ENCODE peak calls at places on chromosome 16, in five cellular contexts. One of them, this sample, is unnamed.
A peak's percentile ranks its signal among the peaks of the same experiment; 100 is the strongest.

GRCh38 chr16:88194397-88195020 is 188.2 kb upstream of the ZNF469 start:
- DNase-seq in H1: no peak
- DNase-seq in K562: no peak
- DNase-seq in HepG2: peak; percentile 19
- DNase-seq in GM12878: no peak
- DNase-seq in this sample: no peak

GRCh38 chr16:67068212-67068753 is 39.3 kb downstream of the CBFB start:
- DNase-seq in H1: no peak
- DNase-seq in K562: no peak
- DNase-seq in HepG2: peak; percentile 11
- DNase-seq in GM12878: no peak
- DNase-seq in this sample: no peak

GRCh38 chr16:2752850-2753522 is 548 bp downstream of the SRRM2 start:
- DNase-seq in H1: no peak
- DNase-seq in K562: peak; percentile 91
- DNase-seq in HepG2: peak; percentile 56
- DNase-seq in GM12878: no peak
- DNase-seq in this sample: peak; percentile 58

GRCh38 chr16:2720719-2721633 is 952 bp upstream of the PRSS27 start:
- DNase-seq in H1: peak; percentile 90
- DNase-seq in K562: peak; percentile 96
- DNase-seq in HepG2: peak; percentile 78
- DNase-seq in GM12878: peak; percentile 36
- DNase-seq in this sample: peak; percentile 62

GRCh38 chr16:85473909-85474640 is 139.0 kb upstream of the GSE1 start:
- DNase-seq in H1: peak; percentile 57
- DNase-seq in K562: peak; percentile 37
- DNase-seq in HepG2: no peak
- DNase-seq in GM12878: no peak
- DNase-seq in this sample: no peak

GRCh38 chr16:4416200-4417032 is at the start of gene CORO7:
- DNase-seq in H1: peak; percentile 97
- DNase-seq in K562: peak; percentile 98
- DNase-seq in HepG2: peak; percentile 80
- DNase-seq in GM12878: peak; percentile 76
- DNase-seq in this sample: peak; percentile 69

GRCh38 chr16:50024684-50025543 is at the start of gene CNEP1R1:
- DNase-seq in H1: peak; percentile 94
- DNase-seq in K562: peak; percentile 99
- DNase-seq in HepG2: peak; percentile 97
- DNase-seq in GM12878: peak; percentile 93
- DNase-seq in this sample: peak; percentile 96

GRCh38 chr16:14098081-14098480 is 27.0 kb downstream of the MRTFB start:
- DNase-seq in H1: no peak
- DNase-seq in K562: no peak
- DNase-seq in HepG2: no peak
- DNase-seq in GM12878: no peak
- DNase-seq in this sample: no peak

GRCh38 chr16:46648656-46649055 is 27.5 kb upstream of the SHCBP1 start:
- DNase-seq in H1: no peak
- DNase-seq in K562: no peak
- DNase-seq in HepG2: no peak
- DNase-seq in GM12878: no peak
- DNase-seq in this sample: no peak

GRCh38 chr16:68884867-68885266 is 41.5 kb downstream of the TANGO6 start:
- DNase-seq in H1: no peak
- DNase-seq in K562: no peak
- DNase-seq in HepG2: no peak
- DNase-seq in GM12878: no peak
- DNase-seq in this sample: no peak

GRCh38 chr16:67311607-67312449 is 14.7 kb downstream of the KCTD19 start:
- DNase-seq in H1: no peak
- DNase-seq in K562: peak; percentile 17
- DNase-seq in HepG2: peak; percentile 28
- DNase-seq in GM12878: peak; percentile 93
- DNase-seq in this sample: peak; percentile 70

GRCh38 chr16:89045181-89045815 is 48.4 kb upstream of the ACSF3 start:
- DNase-seq in H1: no peak
- DNase-seq in K562: no peak
- DNase-seq in HepG2: no peak
- DNase-seq in GM12878: no peak
- DNase-seq in this sample: no peak

GRCh38 chr16:64964126-64964540 is 157.7 kb downstream of the CDH11 start:
- DNase-seq in H1: no peak
- DNase-seq in K562: no peak
- DNase-seq in HepG2: no peak
- DNase-seq in GM12878: no peak
- DNase-seq in this sample: no peak

GRCh38 chr16:1708768-1709180 is 2.8 kb downstream of the MAPK8IP3 start:
- DNase-seq in H1: no peak
- DNase-seq in K562: peak; percentile 50
- DNase-seq in HepG2: no peak
- DNase-seq in GM12878: no peak
- DNase-seq in this sample: no peak

GRCh38 chr16:81266680-81267095 is 28.2 kb downstream of the BCO1 start:
- DNase-seq in H1: no peak
- DNase-seq in K562: no peak
- DNase-seq in HepG2: no peak
- DNase-seq in GM12878: no peak
- DNase-seq in this sample: no peak

GRCh38 chr16:70398177-70398743 is 40.6 kb downstream of the ST3GAL2 start:
- DNase-seq in H1: no peak
- DNase-seq in K562: no peak
- DNase-seq in HepG2: no peak
- DNase-seq in GM12878: no peak
- DNase-seq in this sample: no peak

GRCh38 chr16:35198223-35199199 is 1739.1 kb downstream of the TP53TG3F start:
- DNase-seq in H1: no peak
- DNase-seq in K562: no peak
- DNase-seq in HepG2: no peak
- DNase-seq in GM12878: no peak
- DNase-seq in this sample: no peak

GRCh38 chr16:60107467-60107866 is 1373.4 kb upstream of the GOT2 start:
- DNase-seq in H1: no peak
- DNase-seq in K562: no peak
- DNase-seq in HepG2: no peak
- DNase-seq in GM12878: no peak
- DNase-seq in this sample: no peak

GRCh38 chr16:57278494-57278893 is 6.0 kb downstream of the PLLP start:
- DNase-seq in H1: no peak
- DNase-seq in K562: no peak
- DNase-seq in HepG2: no peak
- DNase-seq in GM12878: no peak
- DNase-seq in this sample: no peak

GRCh38 chr16:19672378-19672777 is 45.6 kb downstream of the KNOP1 start:
- DNase-seq in H1: no peak
- DNase-seq in K562: no peak
- DNase-seq in HepG2: no peak
- DNase-seq in GM12878: no peak
- DNase-seq in this sample: no peak

GRCh38 chr16:75000481-75001081 is 1.8 kb downstream of the ZNRF1 start:
- DNase-seq in H1: no peak
- DNase-seq in K562: no peak
- DNase-seq in HepG2: no peak
- DNase-seq in GM12878: no peak
- DNase-seq in this sample: no peak

GRCh38 chr16:65202461-65202860 is 80.6 kb upstream of the CDH11 start:
- DNase-seq in H1: no peak
- DNase-seq in K562: no peak
- DNase-seq in HepG2: no peak
- DNase-seq in GM12878: no peak
- DNase-seq in this sample: no peak

GRCh38 chr16:89507834-89508590 is at the start of gene SPG7:
- DNase-seq in H1: peak; percentile 95
- DNase-seq in K562: peak; percentile 95
- DNase-seq in HepG2: peak; percentile 75
- DNase-seq in GM12878: peak; percentile 51
- DNase-seq in this sample: peak; percentile 66

GRCh38 chr16:53968454-53968853 is 264.5 kb downstream of the FTO start:
- DNase-seq in H1: no peak
- DNase-seq in K562: no peak
- DNase-seq in HepG2: no peak
- DNase-seq in GM12878: no peak
- DNase-seq in this sample: no peak
- TF ChIP-seq ZNF274 in H1: no peak
- TF ChIP-seq ZNF274 in K562: no peak
- TF ChIP-seq ZNF274 in HepG2: no peak
- TF ChIP-seq ZNF274 in GM12878: no peak
- TF ChIP-seq ZNF274 in this sample: no peak

DNA sequence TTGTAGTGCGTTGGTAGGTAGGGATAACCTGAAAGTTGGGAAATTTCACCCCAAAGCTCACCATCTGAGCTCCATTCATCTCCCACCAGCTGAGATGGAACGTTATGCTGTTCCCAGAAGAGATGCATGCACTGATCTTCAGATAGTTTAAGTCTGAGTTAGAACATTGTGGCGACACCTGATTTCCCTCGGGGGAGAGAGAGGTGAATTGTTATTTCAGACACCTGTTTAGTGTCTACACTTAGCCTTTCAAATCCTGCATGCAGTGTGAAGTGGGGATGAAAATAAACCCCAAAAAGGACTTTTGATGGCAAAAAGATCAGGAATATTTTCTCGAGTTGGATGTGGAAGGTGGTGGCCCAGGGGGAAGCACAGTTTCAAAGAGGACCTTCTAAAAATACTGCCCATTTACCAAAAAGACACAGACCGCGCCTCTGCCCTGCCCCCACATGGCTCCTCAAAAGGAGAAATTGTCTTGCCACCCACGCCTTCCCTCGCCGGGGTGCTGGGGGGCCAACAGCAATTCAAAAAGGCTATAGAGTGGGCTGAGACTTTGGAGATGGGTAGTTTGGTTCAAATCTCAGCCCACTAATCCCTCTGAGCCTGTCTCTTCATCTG is 11.4 kb downstream of the CIITA start:
- DNase-seq in H1: no peak
- DNase-seq in K562: no peak
- DNase-seq in HepG2: no peak
- DNase-seq in GM12878: no peak
- DNase-seq in this sample: no peak
- H3K4me2 ChIP-seq in H1: no peak overlapping the region
- H3K4me2 ChIP-seq in K562: no peak overlapping the region
- H3K4me2 ChIP-seq in HepG2: no peak overlapping the region
- H3K4me2 ChIP-seq in GM12878: peak overlapping the region; percentile 84
- H3K4me2 ChIP-seq in this sample: no peak overlapping the region

DNA sequence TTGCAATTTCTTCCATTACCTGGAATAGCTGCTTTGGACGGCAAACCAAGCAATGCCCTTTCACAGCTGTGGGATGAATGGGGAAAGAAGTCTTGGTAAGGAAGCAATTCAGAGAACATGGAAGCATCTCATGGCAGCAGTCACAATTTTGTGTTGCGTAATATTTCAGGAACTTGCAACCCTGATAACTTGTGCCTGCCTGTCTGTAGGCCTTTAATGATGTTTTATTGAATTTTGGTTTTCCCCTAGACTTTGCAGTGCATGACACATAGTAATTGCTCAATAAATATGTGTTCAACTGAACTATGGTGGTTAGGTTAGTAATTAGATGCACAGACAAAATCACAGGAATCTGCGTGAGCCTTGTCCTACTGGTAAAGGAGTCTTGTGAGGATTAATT is 439.5 kb downstream of the WWOX start:
- DNase-seq in H1: no peak
- DNase-seq in K562: no peak
- DNase-seq in HepG2: no peak
- DNase-seq in GM12878: no peak
- DNase-seq in this sample: no peak
- TF ChIP-seq ZNF274 in H1: no peak
- TF ChIP-seq ZNF274 in K562: no peak
- TF ChIP-seq ZNF274 in HepG2: no peak
- TF ChIP-seq ZNF274 in GM12878: no peak
- TF ChIP-seq ZNF274 in this sample: no peak

DNA sequence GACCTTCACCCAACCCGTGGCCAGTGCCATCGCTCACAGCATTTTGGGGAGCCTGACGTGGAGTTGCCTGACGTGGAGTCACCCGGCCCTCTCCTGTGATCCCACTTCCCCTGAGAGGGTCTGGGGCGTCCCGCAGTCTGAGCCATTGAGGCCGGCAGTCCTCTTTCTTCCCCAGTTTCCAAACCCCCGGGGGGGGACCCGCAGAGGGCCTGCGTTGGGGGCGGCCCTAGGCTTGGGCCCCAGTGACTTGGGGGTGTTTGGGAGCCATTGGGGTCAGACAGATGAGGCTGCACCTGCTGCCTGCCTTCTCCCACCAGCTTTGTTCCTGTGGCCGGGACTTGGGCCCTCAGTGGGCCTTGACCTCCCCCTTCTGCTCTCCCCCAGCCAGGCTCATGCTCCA is 1.7 kb downstream of the RHOT2 start:
- DNase-seq in H1: no peak
- DNase-seq in K562: no peak
- DNase-seq in HepG2: no peak
- DNase-seq in GM12878: no peak
- DNase-seq in this sample: no peak
- H3K4me2 ChIP-seq in H1: peak overlapping the region; percentile 46
- H3K4me2 ChIP-seq in K562: peak overlapping the region; percentile 80
- H3K4me2 ChIP-seq in HepG2: peak overlapping the region; percentile 92
- H3K4me2 ChIP-seq in GM12878: no peak overlapping the region
- H3K4me2 ChIP-seq in this sample: peak overlapping the region; percentile 74

GRCh38 chr16:22681881-22682291 is 132.1 kb upstream of the HS3ST2 start:
- DNase-seq in H1: no peak
- DNase-seq in K562: no peak
- DNase-seq in HepG2: no peak
- DNase-seq in GM12878: no peak
- DNase-seq in this sample: no peak
- TF ChIP-seq ZNF274 in H1: no peak
- TF ChIP-seq ZNF274 in K562: no peak
- TF ChIP-seq ZNF274 in HepG2: no peak
- TF ChIP-seq ZNF274 in GM12878: no peak
- TF ChIP-seq ZNF274 in this sample: no peak